ENCODE peak calls at places on chromosomes 11 and 22, in four cellular contexts. R is astrocyte; E is uterus; F is CD8-positive, alpha-beta T cell. U is an unnamed sample. For H3K36me3, the result is how much of the 10 kb centered on the place peaks cover.

GRCh38 chr11:112085822-112086421 is 634 bp downstream of the TIMM8B start:
- DNase-seq in R (no peak), E (no peak), F (peak), U (peak)

GRCh38 chr11:10633261-10633660 is 60.3 kb downstream of the IRAG1 start:
- DNase-seq in R (no peak), E (no peak), F (no peak), U (no peak)

GRCh38 chr11:63840356-63841060 is 1.6 kb downstream of the MARK2 start:
- DNase-seq in R (no peak), E (no peak), F (no peak), U (peak)

GRCh38 chr11:118911113-118911879 is 14.4 kb downstream of the BCL9L start:
- DNase-seq in R (peak), E (peak), F (no peak), U (peak)

GRCh38 chr11:92759571-92760214 is 209.8 kb upstream of the MTNR1B start:
- DNase-seq in R (no peak), E (no peak), F (no peak), U (no peak)

GRCh38 chr22:20604776-20605221 is 97.4 kb downstream of the MED15 start:
- DNase-seq in R (no peak), E (no peak), F (no peak), U (no peak)

GRCh38 chr11:67286621-67287333 is 2.3 kb upstream of the ANKRD13D start:
- DNase-seq in R (no peak), E (no peak), F (no peak), U (no peak)

GRCh38 chr11:56782167-56782847 is 33.8 kb upstream of the OR9G4 start:
- DNase-seq in R (no peak), E (no peak), F (no peak), U (no peak)

GRCh38 chr22:42688241-42688913 is 32.3 kb downstream of the A4GALT start:
- DNase-seq in R (peak), E (peak), F (no peak), U (peak)

GRCh38 chr11:113730887-113731726 is 25.0 kb upstream of the TMPRSS5 start:
- DNase-seq in R (peak), E (no peak), F (no peak), U (peak)

GRCh38 chr11:75301602-75302345 is 49.7 kb downstream of the ARRB1 start:
- DNase-seq in R (no peak), E (no peak), F (no peak), U (no peak)

GRCh38 chr11:69114811-69115523 is 40.8 kb upstream of the SMIM38 start:
- DNase-seq in R (no peak), E (no peak), F (no peak), U (no peak)

GRCh38 chr22:36430863-36431262 is 43.1 kb upstream of the MYH9 start:
- DNase-seq in R (no peak), E (no peak), F (no peak), U (no peak)

GRCh38 chr11:118924591-118925585 is 838 bp downstream of the BCL9L start:
- DNase-seq in R (no peak), E (peak), F (no peak), U (no peak)

GRCh38 chr11:12623869-12624268 is 50.4 kb upstream of the TEAD1 start:
- DNase-seq in R (no peak), E (no peak), F (no peak), U (no peak)

GRCh38 chr11:69280994-69281393 is 13.0 kb upstream of the MYEOV start:
- DNase-seq in R (peak), E (no peak), F (no peak), U (peak)

GRCh38 chr11:134008593-134008992 is 51.8 kb upstream of the IGSF9B start:
- DNase-seq in R (no peak), E (no peak), F (no peak), U (peak)

GRCh38 chr11:95076416-95076815 is 9.7 kb downstream of the SRSF8 start:
- DNase-seq in R (peak), E (peak), F (no peak), U (peak)

GRCh38 chr11:134235399-134235798 is 10.9 kb downstream of the VPS26B start:
- DNase-seq in R (no peak), E (no peak), F (no peak), U (no peak)

GRCh38 chr11:1873048-1873812 is 18.5 kb downstream of the PRR33 start:
- DNase-seq in R (peak), E (no peak), F (no peak), U (peak)

GRCh38 chr22:46147061-46147460 is 3.3 kb upstream of the PPARA start:
- DNase-seq in R (no peak), E (no peak), F (no peak), U (no peak)

GRCh38 chr22:41966607-41967240 is 2.5 kb upstream of the SEPTIN3 start:
- DNase-seq in R (peak), E (no peak), F (no peak), U (peak)

GRCh38 chr11:65053826-65054503 is 4.4 kb downstream of the NAALADL1 start:
- DNase-seq in R (no peak), E (no peak), F (no peak), U (no peak)

GRCh38 chr22:48685767-48686166 is 1141.9 kb downstream of the BRD1 start:
- DNase-seq in R (no peak), E (no peak), F (no peak), U (no peak)

GRCh38 chr22:21042978-21043855 is 2.5 kb upstream of the LRRC74B start:
- DNase-seq in R (no peak), E (no peak), F (no peak), U (no peak)

GRCh38 chr11:121595717-121596156 is 143.0 kb upstream of the SORL1-AS1 start:
- DNase-seq in R (peak), E (no peak), F (no peak), U (peak)

GRCh38 chr22:22410121-22410520 is 98.4 kb downstream of the ZNF280B start:
- DNase-seq in R (no peak), E (no peak), F (no peak), U (no peak)

GRCh38 chr11:8018742-8019631 is 31.9 kb downstream of the EIF3F start:
- DNase-seq in R (peak), E (peak), F (peak), U (peak)

GRCh38 chr22:39351689-39352214 is 2.0 kb downstream of the SYNGR1 start:
- DNase-seq in R (peak), E (no peak), F (no peak), U (no peak)

GRCh38 chr22:37740455-37741311 is 43.8 kb downstream of the TRIOBP start:
- DNase-seq in R (no peak), E (no peak), F (no peak), U (no peak)

GRCh38 chr11:118448294-118448693 is 12.0 kb downstream of the KMT2A start:
- DNase-seq in R (peak), E (no peak), F (no peak), U (peak)

GRCh38 chr22:50696799-50697561 is 24.4 kb downstream of the SHANK3 start:
- DNase-seq in R (no peak), E (no peak), F (no peak), U (no peak)

GRCh38 chr22:50587407-50587806 is 4.8 kb upstream of the CHKB start:
- DNase-seq in R (no peak), E (no peak), F (no peak), U (no peak)

GRCh38 chr11:27902981-27903624 is 202.8 kb upstream of the BDNF start:
- DNase-seq in R (peak), E (no peak), F (no peak), U (peak)

GRCh38 chr22:38346506-38346905 is 29.3 kb upstream of the CSNK1E start:
- DNase-seq in R (no peak), E (peak), F (no peak), U (no peak)

GRCh38 chr22:21876486-21877176 is 9.2 kb upstream of the MAPK1 start:
- DNase-seq in R (peak), E (no peak), F (no peak), U (no peak)

GRCh38 chr22:36743591-36744412 is 32.1 kb downstream of the IFT27 start:
- DNase-seq in R (no peak), E (no peak), F (no peak), U (no peak)

GRCh38 chr11:126703661-126704060 is 296.9 kb downstream of the KIRREL3 start:
- DNase-seq in R (peak), E (no peak), F (no peak), U (no peak)

GRCh38 chr11:111526501-111526900 is 11.9 kb downstream of the HOATZ start:
- DNase-seq in R (peak), E (no peak), F (no peak), U (peak)

GRCh38 chr11:16911186-16911585 is 103.0 kb downstream of the PLEKHA7 start:
- DNase-seq in R (no peak), E (no peak), F (no peak), U (no peak)

DNA sequence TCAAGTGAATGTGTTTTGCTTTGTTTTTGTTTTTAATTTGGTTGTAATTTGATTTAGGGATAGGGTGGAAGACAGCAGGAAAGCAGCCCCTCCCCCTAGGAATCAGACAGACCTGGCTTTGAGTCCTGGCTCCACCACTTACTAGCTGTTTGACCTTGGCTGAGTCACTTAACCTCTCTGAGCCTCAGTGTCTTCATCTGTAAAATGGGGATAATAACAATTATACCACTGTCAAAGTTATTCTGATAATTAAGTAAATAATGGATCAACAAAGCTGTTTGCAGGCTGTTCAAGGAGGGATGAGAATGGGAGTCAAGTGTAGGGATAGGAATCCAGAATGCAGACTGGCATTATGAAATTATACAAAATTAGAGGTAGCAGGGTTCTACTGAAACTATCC is 1.2 kb downstream of the ANAPC15 start:
- DNase-seq in R (no peak), E (no peak), F (no peak), U (no peak)
- H3K4me3 ChIP-seq in R (peak), E (no peak), F (no peak), U (peak)

GRCh38 chr11:116373545-116373944 is 399.2 kb downstream of the BUD13 start:
- DNase-seq in R (no peak), E (no peak), F (no peak), U (no peak)

GRCh38 chr11:116376547-116376946 is 396.2 kb downstream of the BUD13 start:
- DNase-seq in R (no peak), E (no peak), F (no peak), U (no peak)

GRCh38 chr11:116376054-116376453 is 396.7 kb downstream of the BUD13 start:
- DNase-seq in R (no peak), E (no peak), F (no peak), U (no peak)

GRCh38 chr11:116374085-116374484 is 398.7 kb downstream of the BUD13 start:
- DNase-seq in R (no peak), E (no peak), F (no peak), U (no peak)

GRCh38 chr11:116375221-116375620 is 397.6 kb downstream of the BUD13 start:
- DNase-seq in R (no peak), E (no peak), F (no peak), U (no peak)
- TF ChIP-seq CTCF in R (peak), E (no peak), F (no peak), U (no peak)

GRCh38 chr11:120457996-120458395 is 53.6 kb upstream of the GRIK4 start:
- DNase-seq in R (no peak), E (no peak), F (no peak), U (peak)
- H3K36me3 ChIP-seq in R (half or more), E (under half), F (under half), U (under half)

GRCh38 chr11:91263698-91264097 is 960.9 kb upstream of the FAT3 start:
- DNase-seq in R (no peak), E (no peak), F (no peak), U (no peak)
- H3K4me3 ChIP-seq in R (no peak), E (no peak), F (no peak), U (no peak)

DNA sequence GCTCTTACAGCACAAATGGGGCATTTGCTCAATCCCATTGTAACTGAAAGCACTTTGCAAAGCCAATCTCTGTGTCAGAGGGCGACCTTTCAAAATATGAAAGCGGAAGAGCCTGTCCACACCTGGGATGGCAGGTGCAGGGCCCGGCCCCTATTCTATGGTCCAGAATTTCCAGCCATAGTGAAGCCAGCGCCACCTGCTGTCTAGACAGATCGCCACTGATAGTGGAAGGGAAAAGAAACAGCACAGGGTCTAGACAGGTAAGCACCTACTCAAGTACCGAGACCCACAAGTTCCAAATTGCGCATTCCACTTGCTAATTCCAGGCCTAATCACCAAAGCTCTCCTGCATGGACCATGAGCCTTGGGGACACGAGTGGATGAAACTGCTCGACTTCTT is 141.4 kb downstream of the NTM start:
- DNase-seq in R (no peak), E (no peak), F (no peak), U (peak)
- TF ChIP-seq CTCF in R (peak), E (no peak), F (no peak), U (peak)

GRCh38 chr22:40403651-40404050 is 33.3 kb downstream of the SGSM3 start:
- DNase-seq in R (no peak), E (no peak), F (no peak), U (no peak)

GRCh38 chr22:40401532-40401931 is 31.1 kb downstream of the SGSM3 start:
- DNase-seq in R (no peak), E (no peak), F (peak), U (no peak)

GRCh38 chr22:40400173-40400572 is 29.8 kb downstream of the SGSM3 start:
- DNase-seq in R (no peak), E (no peak), F (no peak), U (no peak)

GRCh38 chr22:40403141-40403540 is 32.7 kb downstream of the SGSM3 start:
- DNase-seq in R (no peak), E (no peak), F (no peak), U (no peak)

DNA sequence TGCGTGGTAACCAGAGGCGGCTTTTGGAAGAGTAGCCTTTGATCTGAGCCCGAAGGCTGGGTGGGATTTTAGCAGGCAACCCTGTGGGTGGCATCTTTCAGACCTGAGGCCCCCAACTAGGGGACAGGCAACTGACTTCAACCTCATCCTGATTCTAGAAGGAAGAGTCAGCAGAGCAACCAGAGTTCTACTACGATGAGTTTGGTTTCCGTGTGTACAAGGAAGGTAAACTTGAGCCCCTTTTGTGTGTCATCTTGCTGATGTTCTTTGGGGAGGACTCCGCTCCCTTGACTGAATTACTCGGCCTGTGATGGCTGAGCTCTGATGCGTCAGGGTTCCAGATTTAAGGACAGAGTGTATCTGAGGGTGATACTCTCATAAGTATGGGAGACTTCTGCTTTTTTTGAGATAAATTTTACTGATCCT is 31.6 kb downstream of the SGSM3 start:
- DNase-seq in R (no peak), E (no peak), F (no peak), U (no peak)
- H3K36me3 ChIP-seq in R (under half), E (under half), F (under half), U (under half)

U was measured in bronchial epithelial cell.